ENCODE peak calls at places on chromosome 14, in eight cellular contexts. One of them, this sample, is unnamed.
A peak's percentile ranks its signal among the peaks of the same experiment; 100 is the strongest.

GRCh38 chr14:69107407-69108003 is 45.4 kb downstream of the DCAF5 start:
- DNase-seq in neural crest cell: no peak
- DNase-seq in adrenal gland: peak; percentile 73
- DNase-seq in colonic mucosa: peak; percentile 53
- DNase-seq in GM06990: no peak
- DNase-seq in tibial nerve: peak; percentile 50
- DNase-seq in gastrocnemius medialis: no peak
- DNase-seq in activated B cell treated with CpG ODN at 0.5 μM for 24 hours: no peak
- DNase-seq in this sample: no peak

GRCh38 chr14:36683083-36683724 is 21.5 kb downstream of the PAX9 start:
- DNase-seq in neural crest cell: no peak
- DNase-seq in adrenal gland: no peak
- DNase-seq in colonic mucosa: no peak
- DNase-seq in GM06990: no peak
- DNase-seq in tibial nerve: no peak
- DNase-seq in gastrocnemius medialis: no peak
- DNase-seq in activated B cell treated with CpG ODN at 0.5 μM for 24 hours: no peak
- DNase-seq in this sample: no peak

GRCh38 chr14:78253986-78254385 is 83.8 kb downstream of the NRXN3 start:
- DNase-seq in neural crest cell: no peak
- DNase-seq in adrenal gland: no peak
- DNase-seq in colonic mucosa: no peak
- DNase-seq in GM06990: no peak
- DNase-seq in tibial nerve: no peak
- DNase-seq in gastrocnemius medialis: no peak
- DNase-seq in activated B cell treated with CpG ODN at 0.5 μM for 24 hours: no peak
- DNase-seq in this sample: no peak

GRCh38 chr14:99729991-99730875 is 46.1 kb downstream of the CYP46A1 start:
- DNase-seq in neural crest cell: peak; percentile 98
- DNase-seq in adrenal gland: peak; percentile 82
- DNase-seq in colonic mucosa: peak; percentile 73
- DNase-seq in GM06990: peak; percentile 56
- DNase-seq in tibial nerve: peak; percentile 77
- DNase-seq in gastrocnemius medialis: peak; percentile 2
- DNase-seq in activated B cell treated with CpG ODN at 0.5 μM for 24 hours: peak; percentile 49
- DNase-seq in this sample: peak; percentile 92

GRCh38 chr14:68257969-68258368 is 438.4 kb downstream of the RAD51B start:
- DNase-seq in neural crest cell: no peak
- DNase-seq in adrenal gland: no peak
- DNase-seq in colonic mucosa: no peak
- DNase-seq in GM06990: no peak
- DNase-seq in tibial nerve: no peak
- DNase-seq in gastrocnemius medialis: no peak
- DNase-seq in activated B cell treated with CpG ODN at 0.5 μM for 24 hours: no peak
- DNase-seq in this sample: no peak

GRCh38 chr14:104467236-104467635 is 112.3 kb upstream of the C14orf180 start:
- DNase-seq in neural crest cell: no peak
- DNase-seq in adrenal gland: no peak
- DNase-seq in colonic mucosa: no peak
- DNase-seq in GM06990: no peak
- DNase-seq in tibial nerve: no peak
- DNase-seq in gastrocnemius medialis: no peak
- DNase-seq in activated B cell treated with CpG ODN at 0.5 μM for 24 hours: no peak
- DNase-seq in this sample: no peak

GRCh38 chr14:89197623-89198022 is 219.4 kb downstream of the FOXN3 start:
- DNase-seq in neural crest cell: no peak
- DNase-seq in adrenal gland: no peak
- DNase-seq in colonic mucosa: no peak
- DNase-seq in GM06990: no peak
- DNase-seq in tibial nerve: no peak
- DNase-seq in gastrocnemius medialis: no peak
- DNase-seq in activated B cell treated with CpG ODN at 0.5 μM for 24 hours: no peak
- DNase-seq in this sample: no peak

GRCh38 chr14:30193791-30194407 is 266.3 kb upstream of the PRKD1 start:
- DNase-seq in neural crest cell: no peak
- DNase-seq in adrenal gland: no peak
- DNase-seq in colonic mucosa: no peak
- DNase-seq in GM06990: no peak
- DNase-seq in tibial nerve: no peak
- DNase-seq in gastrocnemius medialis: no peak
- DNase-seq in activated B cell treated with CpG ODN at 0.5 μM for 24 hours: no peak
- DNase-seq in this sample: no peak

GRCh38 chr14:91284791-91285548 is 40.5 kb upstream of the GPR68 start:
- DNase-seq in neural crest cell: no peak
- DNase-seq in adrenal gland: peak; percentile 75
- DNase-seq in colonic mucosa: no peak
- DNase-seq in GM06990: no peak
- DNase-seq in tibial nerve: no peak
- DNase-seq in gastrocnemius medialis: no peak
- DNase-seq in activated B cell treated with CpG ODN at 0.5 μM for 24 hours: no peak
- DNase-seq in this sample: no peak

GRCh38 chr14:79278286-79278797 is 933.0 kb downstream of the DIO2 start:
- DNase-seq in neural crest cell: peak; percentile 5
- DNase-seq in adrenal gland: no peak
- DNase-seq in colonic mucosa: peak; percentile 19
- DNase-seq in GM06990: no peak
- DNase-seq in tibial nerve: no peak
- DNase-seq in gastrocnemius medialis: no peak
- DNase-seq in activated B cell treated with CpG ODN at 0.5 μM for 24 hours: no peak
- DNase-seq in this sample: no peak

GRCh38 chr14:79342942-79343341 is 868.4 kb downstream of the DIO2 start:
- DNase-seq in neural crest cell: no peak
- DNase-seq in adrenal gland: no peak
- DNase-seq in colonic mucosa: no peak
- DNase-seq in GM06990: no peak
- DNase-seq in tibial nerve: no peak
- DNase-seq in gastrocnemius medialis: no peak
- DNase-seq in activated B cell treated with CpG ODN at 0.5 μM for 24 hours: no peak
- DNase-seq in this sample: no peak

GRCh38 chr14:98721061-98721460 is 550.9 kb downstream of the BCL11B start:
- DNase-seq in neural crest cell: no peak
- DNase-seq in adrenal gland: no peak
- DNase-seq in colonic mucosa: no peak
- DNase-seq in GM06990: no peak
- DNase-seq in tibial nerve: no peak
- DNase-seq in gastrocnemius medialis: no peak
- DNase-seq in activated B cell treated with CpG ODN at 0.5 μM for 24 hours: no peak
- DNase-seq in this sample: no peak

GRCh38 chr14:55136241-55136640 is 7.2 kb downstream of the LGALS3 start:
- DNase-seq in neural crest cell: no peak
- DNase-seq in adrenal gland: no peak
- DNase-seq in colonic mucosa: no peak
- DNase-seq in GM06990: no peak
- DNase-seq in tibial nerve: no peak
- DNase-seq in gastrocnemius medialis: no peak
- DNase-seq in activated B cell treated with CpG ODN at 0.5 μM for 24 hours: no peak
- DNase-seq in this sample: no peak

GRCh38 chr14:24816011-24816928 is 182.3 kb upstream of the GZMB start:
- DNase-seq in neural crest cell: no peak
- DNase-seq in adrenal gland: no peak
- DNase-seq in colonic mucosa: peak; percentile 70
- DNase-seq in GM06990: no peak
- DNase-seq in tibial nerve: no peak
- DNase-seq in gastrocnemius medialis: no peak
- DNase-seq in activated B cell treated with CpG ODN at 0.5 μM for 24 hours: no peak
- DNase-seq in this sample: no peak

GRCh38 chr14:71970272-71970671 is 38.0 kb downstream of the RGS6 start:
- DNase-seq in neural crest cell: no peak
- DNase-seq in adrenal gland: no peak
- DNase-seq in colonic mucosa: no peak
- DNase-seq in GM06990: no peak
- DNase-seq in tibial nerve: no peak
- DNase-seq in gastrocnemius medialis: no peak
- DNase-seq in activated B cell treated with CpG ODN at 0.5 μM for 24 hours: no peak
- DNase-seq in this sample: no peak

GRCh38 chr14:63435204-63435603 is 108.0 kb downstream of the PPP2R5E start:
- DNase-seq in neural crest cell: no peak
- DNase-seq in adrenal gland: no peak
- DNase-seq in colonic mucosa: no peak
- DNase-seq in GM06990: no peak
- DNase-seq in tibial nerve: no peak
- DNase-seq in gastrocnemius medialis: no peak
- DNase-seq in activated B cell treated with CpG ODN at 0.5 μM for 24 hours: no peak
- DNase-seq in this sample: no peak

GRCh38 chr14:63435838-63436237 is 107.3 kb downstream of the PPP2R5E start:
- DNase-seq in neural crest cell: no peak
- DNase-seq in adrenal gland: peak; percentile 91
- DNase-seq in colonic mucosa: peak; percentile 37
- DNase-seq in GM06990: no peak
- DNase-seq in tibial nerve: peak; percentile 26
- DNase-seq in gastrocnemius medialis: peak; percentile 77
- DNase-seq in activated B cell treated with CpG ODN at 0.5 μM for 24 hours: no peak
- DNase-seq in this sample: no peak

GRCh38 chr14:63436286-63437098 is 106.7 kb downstream of the PPP2R5E start:
- DNase-seq in neural crest cell: no peak
- DNase-seq in adrenal gland: no peak
- DNase-seq in colonic mucosa: no peak
- DNase-seq in GM06990: no peak
- DNase-seq in tibial nerve: no peak
- DNase-seq in gastrocnemius medialis: no peak
- DNase-seq in activated B cell treated with CpG ODN at 0.5 μM for 24 hours: no peak
- DNase-seq in this sample: no peak

GRCh38 chr14:63443361-63443760 is 99.8 kb downstream of the PPP2R5E start:
- DNase-seq in neural crest cell: no peak
- DNase-seq in adrenal gland: no peak
- DNase-seq in colonic mucosa: no peak
- DNase-seq in GM06990: no peak
- DNase-seq in tibial nerve: no peak
- DNase-seq in gastrocnemius medialis: no peak
- DNase-seq in activated B cell treated with CpG ODN at 0.5 μM for 24 hours: no peak
- DNase-seq in this sample: no peak

GRCh38 chr14:63438065-63438757 is 105.0 kb downstream of the PPP2R5E start:
- DNase-seq in neural crest cell: no peak
- DNase-seq in adrenal gland: peak; percentile 95
- DNase-seq in colonic mucosa: peak; percentile 56
- DNase-seq in GM06990: no peak
- DNase-seq in tibial nerve: peak; percentile 66
- DNase-seq in gastrocnemius medialis: no peak
- DNase-seq in activated B cell treated with CpG ODN at 0.5 μM for 24 hours: no peak
- DNase-seq in this sample: no peak
- TF ChIP-seq CTCF in neural crest cell: peak; percentile 39
- TF ChIP-seq CTCF in adrenal gland: peak; percentile 38
- TF ChIP-seq CTCF in colonic mucosa: no peak
- TF ChIP-seq CTCF in GM06990: peak; percentile 45
- TF ChIP-seq CTCF in tibial nerve: peak; percentile 13
- TF ChIP-seq CTCF in gastrocnemius medialis: no peak
- TF ChIP-seq CTCF in activated B cell treated with CpG ODN at 0.5 μM for 24 hours: no peak
- TF ChIP-seq CTCF in this sample: peak; percentile 30

GRCh38 chr14:39033371-39033770 is 69.7 kb downstream of the SEC23A start:
- DNase-seq in neural crest cell: no peak
- DNase-seq in adrenal gland: no peak
- DNase-seq in colonic mucosa: no peak
- DNase-seq in GM06990: no peak
- DNase-seq in tibial nerve: no peak
- DNase-seq in gastrocnemius medialis: no peak
- DNase-seq in activated B cell treated with CpG ODN at 0.5 μM for 24 hours: no peak
- DNase-seq in this sample: no peak

GRCh38 chr14:39036760-39037159 is 66.3 kb downstream of the SEC23A start:
- DNase-seq in neural crest cell: no peak
- DNase-seq in adrenal gland: no peak
- DNase-seq in colonic mucosa: no peak
- DNase-seq in GM06990: no peak
- DNase-seq in tibial nerve: no peak
- DNase-seq in gastrocnemius medialis: no peak
- DNase-seq in activated B cell treated with CpG ODN at 0.5 μM for 24 hours: no peak
- DNase-seq in this sample: no peak

GRCh38 chr14:39035336-39035735 is 67.7 kb downstream of the SEC23A start:
- DNase-seq in neural crest cell: no peak
- DNase-seq in adrenal gland: no peak
- DNase-seq in colonic mucosa: no peak
- DNase-seq in GM06990: no peak
- DNase-seq in tibial nerve: no peak
- DNase-seq in gastrocnemius medialis: no peak
- DNase-seq in activated B cell treated with CpG ODN at 0.5 μM for 24 hours: no peak
- DNase-seq in this sample: no peak

GRCh38 chr14:39038542-39038941 is 64.5 kb downstream of the SEC23A start:
- DNase-seq in neural crest cell: no peak
- DNase-seq in adrenal gland: no peak
- DNase-seq in colonic mucosa: no peak
- DNase-seq in GM06990: no peak
- DNase-seq in tibial nerve: no peak
- DNase-seq in gastrocnemius medialis: no peak
- DNase-seq in activated B cell treated with CpG ODN at 0.5 μM for 24 hours: no peak
- DNase-seq in this sample: no peak

GRCh38 chr14:39034481-39035296 is 68.3 kb downstream of the SEC23A start:
- DNase-seq in neural crest cell: no peak
- DNase-seq in adrenal gland: no peak
- DNase-seq in colonic mucosa: no peak
- DNase-seq in GM06990: no peak
- DNase-seq in tibial nerve: no peak
- DNase-seq in gastrocnemius medialis: no peak
- DNase-seq in activated B cell treated with CpG ODN at 0.5 μM for 24 hours: no peak
- DNase-seq in this sample: no peak
- TF ChIP-seq CTCF in neural crest cell: peak; percentile 62
- TF ChIP-seq CTCF in adrenal gland: no peak
- TF ChIP-seq CTCF in colonic mucosa: no peak
- TF ChIP-seq CTCF in GM06990: no peak
- TF ChIP-seq CTCF in tibial nerve: peak; percentile 23
- TF ChIP-seq CTCF in gastrocnemius medialis: no peak
- TF ChIP-seq CTCF in activated B cell treated with CpG ODN at 0.5 μM for 24 hours: no peak
- TF ChIP-seq CTCF in this sample: peak; percentile 76

DNA sequence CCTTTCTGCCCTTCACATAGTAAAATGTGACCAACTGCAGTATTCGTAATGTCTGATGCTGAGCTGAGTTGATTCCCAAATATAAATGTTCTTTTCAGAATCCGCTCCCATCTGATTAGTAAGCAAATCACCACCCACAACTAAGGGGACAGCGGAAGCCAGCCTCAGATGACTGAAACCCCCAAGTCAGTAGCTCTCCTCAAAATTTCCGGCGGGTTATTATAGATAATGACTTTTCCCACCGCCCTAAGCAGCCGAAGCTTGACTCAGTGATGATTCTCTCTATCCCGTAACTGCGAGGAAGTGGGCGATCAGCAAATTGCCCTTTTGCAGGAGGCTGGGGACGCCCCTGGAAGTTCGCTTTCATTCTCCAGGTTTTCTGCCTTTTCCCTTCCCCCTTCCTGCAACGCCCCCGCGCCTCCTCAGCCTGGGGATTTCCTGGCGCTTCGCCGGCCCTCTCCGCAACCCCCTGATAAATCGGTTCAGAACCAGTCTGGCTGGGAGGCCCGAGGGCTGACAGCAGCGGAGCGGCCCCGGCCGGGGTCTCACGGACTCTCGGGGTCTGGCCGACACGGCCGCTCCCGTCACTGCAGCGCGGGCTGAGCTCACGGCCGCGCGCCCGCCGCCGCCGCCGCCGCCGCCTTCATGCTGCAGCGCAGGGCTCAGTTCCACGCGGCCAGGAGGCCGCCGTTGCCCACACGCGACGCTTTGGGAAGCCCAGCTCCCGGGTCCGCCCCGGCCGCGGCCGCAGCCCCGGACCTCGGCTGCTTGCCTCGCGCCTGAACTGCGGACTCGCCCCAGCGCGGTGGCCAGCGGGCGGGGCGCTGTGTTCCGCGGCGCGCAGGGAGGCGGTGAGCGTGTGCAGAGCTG is at the start of gene LRFN5:
- DNase-seq in neural crest cell: peak; percentile 49
- DNase-seq in adrenal gland: peak; percentile 66
- DNase-seq in colonic mucosa: peak; percentile 21
- DNase-seq in GM06990: no peak
- DNase-seq in tibial nerve: no peak
- DNase-seq in gastrocnemius medialis: no peak
- DNase-seq in activated B cell treated with CpG ODN at 0.5 μM for 24 hours: no peak
- DNase-seq in this sample: peak; percentile 74
- TF ChIP-seq CTCF in neural crest cell: no peak
- TF ChIP-seq CTCF in adrenal gland: no peak
- TF ChIP-seq CTCF in colonic mucosa: no peak
- TF ChIP-seq CTCF in GM06990: no peak
- TF ChIP-seq CTCF in tibial nerve: no peak
- TF ChIP-seq CTCF in gastrocnemius medialis: no peak
- TF ChIP-seq CTCF in activated B cell treated with CpG ODN at 0.5 μM for 24 hours: no peak
- TF ChIP-seq CTCF in this sample: no peak

GRCh38 chr14:93657875-93658274 is 130.4 kb downstream of the PRIMA1 start:
- DNase-seq in neural crest cell: no peak
- DNase-seq in adrenal gland: no peak
- DNase-seq in colonic mucosa: no peak
- DNase-seq in GM06990: no peak
- DNase-seq in tibial nerve: no peak
- DNase-seq in gastrocnemius medialis: no peak
- DNase-seq in activated B cell treated with CpG ODN at 0.5 μM for 24 hours: no peak
- DNase-seq in this sample: no peak
- TF ChIP-seq CTCF in neural crest cell: no peak
- TF ChIP-seq CTCF in adrenal gland: no peak
- TF ChIP-seq CTCF in colonic mucosa: no peak
- TF ChIP-seq CTCF in GM06990: no peak
- TF ChIP-seq CTCF in tibial nerve: no peak
- TF ChIP-seq CTCF in gastrocnemius medialis: no peak
- TF ChIP-seq CTCF in activated B cell treated with CpG ODN at 0.5 μM for 24 hours: no peak
- TF ChIP-seq CTCF in this sample: no peak

This sample was measured in type B pancreatic cell.